ENCODE peak calls at places on chromosomes 3 and 15, in four cellular contexts. R is activated CD8-positive, alpha-beta memory T cell treated with anti-CD3 and anti-CD28 coated beads for 4 hours; E is ELF-1; H is NCI-H1417. C is an unnamed sample.
A peak's percentile ranks its signal among the peaks of the same experiment; 100 is the strongest.

GRCh38 chr3:182920515-182921084 is 59.7 kb downstream of the DCUN1D1 start:
- DNase-seq in R (no peak), E (peak; percentile 74), H (no peak), C (peak; percentile 69)

GRCh38 chr3:41961061-41961749 is 698 bp downstream of the ULK4 start:
- DNase-seq in R (peak; percentile 12), E (peak; percentile 40), H (peak; percentile 78), C (peak; percentile 70)

GRCh38 chr15:78065973-78066946 is 11.3 kb downstream of the TBC1D2B start:
- DNase-seq in R (no peak), E (no peak), H (no peak), C (no peak)

GRCh38 chr3:11480663-11481298 is 162.9 kb downstream of the VGLL4 start:
- DNase-seq in R (no peak), E (peak; percentile 85), H (peak; percentile 15), C (peak; percentile 74)

GRCh38 chr3:40079845-40080240 is 229.7 kb upstream of the EIF1B start:
- DNase-seq in R (no peak), E (no peak), H (no peak), C (no peak)

GRCh38 chr3:177013681-177014280 is 183.5 kb downstream of the TBL1XR1 start:
- DNase-seq in R (no peak), E (no peak), H (no peak), C (peak; percentile 32)

GRCh38 chr15:44158111-44158510 is 37.0 kb downstream of the FRMD5 start:
- DNase-seq in R (no peak), E (no peak), H (no peak), C (no peak)

GRCh38 chr3:142460689-142461088 is 12.9 kb upstream of the XRN1 start:
- DNase-seq in R (no peak), E (no peak), H (no peak), C (no peak)

GRCh38 chr15:85727068-85727467 is 67.7 kb downstream of the KLHL25 start:
- DNase-seq in R (no peak), E (no peak), H (no peak), C (no peak)

C was measured in H9.